ENCODE peak calls at places on chromosomes 3 and 15, in six cellular contexts. A is bronchial epithelial cell, Q is fibroblast of mammary gland, B is AG10803, S is fibroblast of pulmonary artery, O is OCI-LY7. F is an unnamed sample.

GRCh38 chr15:89556413-89557262 is 18.6 kb upstream of the TICRR start:
- DNase-seq in O (peak), B (peak), S (peak), A (peak), Q (peak), F (peak)

GRCh38 chr3:23874359-23875120 is 42.2 kb downstream of the NKIRAS1 start:
- DNase-seq in O (no peak), S (peak), B (peak), Q (peak), A (peak), F (peak)

GRCh38 chr3:52245322-52246263 is at the start of gene PPM1M:
- DNase-seq in B (peak), Q (peak), S (peak), O (no peak), A (no peak), F (peak)

GRCh38 chr3:127320529-127321121 is 32.8 kb upstream of the PRR20G start:
- DNase-seq in Q (no peak), A (no peak), O (no peak), S (peak), B (no peak), F (no peak)

GRCh38 chr3:14523792-14524191 is 16.4 kb downstream of the GRIP2 start:
- DNase-seq in A (no peak), S (no peak), O (no peak), Q (peak), B (peak), F (no peak)

GRCh38 chr3:183800221-183800863 is 25.0 kb downstream of the MAP6D1 start:
- DNase-seq in Q (no peak), B (no peak), S (no peak), A (no peak), O (no peak), F (no peak)

GRCh38 chr15:52667597-52667996 is 11.6 kb downstream of the ATOSA start:
- DNase-seq in Q (no peak), O (no peak), A (peak), S (no peak), B (no peak), F (peak)

GRCh38 chr3:21524113-21524512 is 226.9 kb downstream of the ZNF385D start:
- DNase-seq in A (no peak), S (no peak), Q (peak), O (no peak), B (peak), F (peak)

GRCh38 chr3:24763421-24763820 is 268.8 kb upstream of the THRB start:
- DNase-seq in Q (peak), S (no peak), A (peak), B (peak), O (no peak), F (peak)

GRCh38 chr15:68183886-68184285 is 21.2 kb downstream of the CALML4 start:
- DNase-seq in B (peak), A (peak), S (peak), Q (peak), O (no peak), F (no peak)

GRCh38 chr3:64188810-64189560 is 36.3 kb downstream of the PRICKLE2 start:
- DNase-seq in B (peak), A (peak), Q (peak), O (no peak), S (peak), F (peak)

GRCh38 chr3:189160519-189161309 is 11.1 kb upstream of the TPRG1 start:
- DNase-seq in S (no peak), Q (no peak), A (peak), O (no peak), B (no peak), F (no peak)

GRCh38 chr3:177928156-177928555 is 608.1 kb upstream of the KCNMB2 start:
- DNase-seq in S (peak), A (peak), B (peak), O (no peak), Q (peak), F (peak)

GRCh38 chr15:29067949-29068348 is 182.2 kb downstream of the APBA2 start:
- DNase-seq in B (no peak), S (peak), Q (no peak), O (no peak), A (no peak), F (no peak)

GRCh38 chr3:11826628-11827265 is 19.9 kb downstream of the TAMM41 start:
- DNase-seq in A (no peak), B (peak), O (no peak), Q (peak), S (peak), F (peak)

GRCh38 chr3:152323834-152324233 is 55.1 kb downstream of the MBNL1 start:
- DNase-seq in S (no peak), B (no peak), A (no peak), O (no peak), Q (no peak), F (no peak)

GRCh38 chr3:74479915-74480314 is 134.5 kb downstream of the CNTN3 start:
- DNase-seq in B (no peak), S (no peak), A (no peak), O (no peak), Q (no peak), F (no peak)

GRCh38 chr15:101004500-101004899 is 85.3 kb downstream of the LRRK1 start:
- DNase-seq in S (no peak), B (no peak), Q (no peak), O (no peak), A (no peak), F (no peak)

GRCh38 chr3:45557471-45557870 is 37.1 kb upstream of the LIMD1 start:
- DNase-seq in Q (no peak), A (no peak), S (no peak), B (no peak), O (no peak), F (no peak)

GRCh38 chr3:61181874-61182273 is 69.4 kb downstream of the FHIT start:
- DNase-seq in A (peak), S (peak), Q (peak), O (no peak), B (peak), F (peak)

GRCh38 chr3:134658555-134658954 is 7.7 kb upstream of the KY start:
- DNase-seq in S (no peak), O (no peak), A (no peak), B (no peak), Q (no peak), F (no peak)

GRCh38 chr3:13549513-13550256 is 760 bp downstream of the FBLN2 start:
- DNase-seq in A (no peak), Q (no peak), B (peak), O (no peak), S (no peak), F (no peak)

GRCh38 chr3:131328739-131329138 is 52.8 kb upstream of the NUDT16 start:
- DNase-seq in O (no peak), A (no peak), S (no peak), Q (no peak), B (no peak), F (no peak)

GRCh38 chr3:37103103-37103815 is 71.1 kb downstream of the LRRFIP2 start:
- DNase-seq in B (no peak), Q (no peak), O (no peak), A (no peak), S (no peak), F (no peak)

GRCh38 chr3:3200632-3201212 is 21.2 kb upstream of the CRBN start:
- DNase-seq in Q (peak), O (peak), A (peak), S (peak), B (peak), F (peak)

GRCh38 chr3:169476289-169476688 is 187.2 kb downstream of the MECOM start:
- DNase-seq in Q (no peak), S (no peak), O (no peak), B (no peak), A (no peak), F (no peak)

GRCh38 chr15:88388702-88389101 is 78.5 kb downstream of the MRPL46 start:
- DNase-seq in Q (no peak), A (no peak), O (no peak), B (no peak), S (no peak), F (no peak)

GRCh38 chr3:112818289-112818688 is 28.4 kb downstream of the CD200R1L start:
- DNase-seq in O (no peak), Q (peak), S (no peak), B (peak), A (peak), F (no peak)

GRCh38 chr15:90419738-90420487 is 31.9 kb downstream of the IQGAP1 start:
- DNase-seq in O (no peak), Q (peak), S (peak), B (peak), A (peak), F (peak)

GRCh38 chr3:8712871-8713360 is 20.7 kb upstream of the CAV3 start:
- DNase-seq in A (no peak), S (no peak), O (no peak), Q (no peak), B (peak), F (no peak)

GRCh38 chr3:66442254-66443249 is 58.3 kb downstream of the LRIG1 start:
- DNase-seq in Q (peak), S (peak), A (peak), B (peak), O (no peak), F (peak)

GRCh38 chr3:66797916-66798560 is 200.1 kb upstream of the KBTBD8 start:
- DNase-seq in A (no peak), S (peak), B (peak), O (no peak), Q (peak), F (peak)

GRCh38 chr3:160870327-160870726 is 114.3 kb downstream of the PPM1L start:
- DNase-seq in Q (no peak), B (no peak), S (no peak), O (no peak), A (no peak), F (no peak)

GRCh38 chr3:5136619-5137429 is 14.7 kb downstream of the ARL8B start:
- DNase-seq in B (no peak), A (peak), O (peak), Q (peak), S (peak), F (peak)

GRCh38 chr15:98421419-98422085 is 226.8 kb upstream of the IGF1R start:
- DNase-seq in S (peak), B (peak), O (peak), Q (peak), A (no peak), F (peak)

GRCh38 chr3:172268896-172269295 is 179.4 kb downstream of the GHSR start:
- DNase-seq in O (no peak), A (no peak), B (peak), S (no peak), Q (no peak), F (no peak)

DNA sequence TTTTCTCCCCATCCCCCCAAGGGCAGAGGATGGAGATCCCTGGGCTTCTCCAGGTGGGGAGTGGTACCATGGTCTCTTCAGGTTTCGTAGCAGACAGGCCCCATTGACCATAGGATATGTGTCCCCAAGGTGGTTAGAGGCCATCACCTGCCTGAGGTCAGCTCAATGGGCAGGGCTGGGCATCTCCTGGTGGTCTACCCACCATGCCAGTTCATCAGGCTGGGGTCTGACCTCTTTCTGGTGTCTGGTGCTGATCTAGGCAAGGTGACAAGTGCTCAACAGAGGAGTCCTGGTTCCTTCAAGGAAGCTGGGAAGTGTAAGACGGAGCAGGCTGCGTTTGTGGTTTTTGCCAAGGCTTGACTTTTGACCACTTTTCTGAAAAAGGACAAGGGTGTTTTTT is 71.4 kb downstream of the SMAD3 start:
- DNase-seq in Q (no peak), A (no peak), B (no peak), S (no peak), O (no peak), F (no peak)
- H3K4me3 ChIP-seq in Q (no peak), A (no peak), B (no peak), S (no peak), O (no peak), F (no peak)

DNA sequence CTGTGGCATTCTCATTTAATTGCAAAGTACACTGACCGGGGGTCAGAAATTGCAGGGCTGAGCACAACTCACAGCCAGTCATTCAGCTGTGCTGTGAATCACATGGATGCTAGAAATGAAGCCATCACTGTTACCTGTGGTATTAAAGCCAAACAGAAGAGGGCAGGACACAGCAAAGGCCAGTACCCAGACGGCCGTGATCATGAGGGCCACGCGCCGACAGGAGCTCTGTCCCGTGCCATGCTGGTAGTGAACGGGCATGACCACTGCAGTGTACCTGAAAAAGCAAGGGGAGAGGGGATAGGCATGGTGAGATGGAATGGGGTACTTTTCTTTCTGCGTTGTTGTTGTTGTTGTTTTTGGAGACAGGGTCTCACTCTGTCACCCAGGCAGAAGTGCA is 31.6 kb downstream of the DRD3 start:
- DNase-seq in A (no peak), Q (no peak), S (no peak), O (no peak), B (no peak), F (no peak)
- TF ChIP-seq CTCF in A (no peak), Q (no peak), S (no peak), O (no peak), B (no peak), F (no peak)

GRCh38 chr15:45185069-45185779 is 2.5 kb downstream of the SHF start:
- DNase-seq in A (no peak), B (no peak), S (no peak), Q (no peak), O (no peak), F (no peak)

GRCh38 chr15:45187894-45188830 is at the start of gene SHF:
- DNase-seq in B (peak), S (peak), O (peak), Q (no peak), A (no peak), F (peak)

GRCh38 chr15:45187578-45187893 is 230 bp downstream of the SHF start:
- DNase-seq in Q (no peak), A (no peak), O (no peak), B (no peak), S (no peak), F (no peak)

GRCh38 chr15:45185903-45186770 is 1.6 kb downstream of the SHF start:
- DNase-seq in S (no peak), A (no peak), Q (no peak), O (no peak), B (peak), F (no peak)

DNA sequence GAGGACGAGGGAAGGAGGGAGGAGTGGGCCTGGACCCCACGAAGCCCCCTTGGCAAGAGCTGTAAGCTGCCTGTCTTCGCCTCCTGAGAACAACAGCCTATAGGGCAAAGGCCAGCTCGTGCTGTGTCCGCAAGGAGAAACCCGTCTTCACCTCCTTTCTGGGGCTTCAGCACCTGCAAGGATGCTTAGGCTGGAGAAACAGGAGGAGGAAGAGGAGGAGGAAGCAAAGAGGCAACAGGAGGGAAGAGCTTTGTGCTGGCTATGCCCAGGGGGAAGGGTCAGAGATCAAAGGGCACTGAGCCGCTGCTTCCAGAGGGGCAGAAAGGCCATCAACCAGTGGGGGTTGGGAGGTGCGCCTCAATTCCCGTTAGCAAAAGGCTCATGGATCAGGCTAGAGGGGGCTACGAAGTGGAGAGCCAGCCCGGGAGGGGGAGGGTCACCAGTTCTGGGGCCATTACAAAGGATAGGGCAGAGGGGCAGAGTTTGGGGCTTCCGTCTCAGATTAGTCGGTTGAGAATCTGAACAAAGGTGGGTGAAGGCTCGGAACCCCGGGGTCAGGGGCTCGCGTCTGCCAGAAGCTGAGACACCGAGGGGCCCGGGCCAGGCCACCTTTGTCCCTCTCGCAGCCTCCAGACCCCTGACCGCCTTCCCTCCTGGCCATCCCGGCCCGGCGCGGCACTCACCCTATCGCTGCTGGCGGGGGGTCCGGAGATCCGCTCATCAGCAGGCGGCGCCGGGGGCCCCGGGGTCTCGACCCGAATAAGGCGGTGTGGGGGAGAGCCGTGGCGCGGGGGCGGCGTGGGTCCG is 792 bp downstream of the SHF start:
- DNase-seq in O (no peak), Q (no peak), S (no peak), B (no peak), A (no peak), F (no peak)
- H3K4me3 ChIP-seq in O (peak), Q (peak), S (peak), B (peak), A (no peak), F (peak)

DNA sequence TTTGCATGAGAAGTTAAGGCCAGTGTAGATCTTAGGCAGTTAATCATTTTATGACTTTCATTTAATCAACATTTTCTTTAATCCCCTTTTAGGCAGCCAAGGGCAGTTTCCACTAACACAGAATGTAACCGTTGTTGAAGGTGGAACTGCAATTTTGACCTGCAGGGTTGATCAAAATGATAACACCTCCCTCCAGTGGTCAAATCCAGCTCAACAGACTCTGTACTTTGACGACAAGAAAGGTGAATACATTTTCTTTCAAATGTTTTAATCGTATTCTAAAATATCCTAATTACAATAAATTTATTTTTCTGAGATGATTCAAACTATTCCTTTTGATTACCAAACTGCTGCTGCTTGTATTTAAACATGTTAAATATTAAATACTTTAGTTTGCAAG is 843.2 kb downstream of the CADM2 start:
- DNase-seq in S (peak), A (peak), B (no peak), O (peak), Q (no peak), F (no peak)
- TF ChIP-seq CTCF in S (no peak), A (peak), B (no peak), O (peak), Q (no peak), F (peak)

GRCh38 chr3:124885466-124886167 is 1.5 kb downstream of the ITGB5 start:
- DNase-seq in A (peak), O (no peak), S (peak), B (peak), Q (peak), F (peak)
- H3K4me3 ChIP-seq in A (peak), O (no peak), S (peak), B (peak), Q (peak), F (peak)

DNA sequence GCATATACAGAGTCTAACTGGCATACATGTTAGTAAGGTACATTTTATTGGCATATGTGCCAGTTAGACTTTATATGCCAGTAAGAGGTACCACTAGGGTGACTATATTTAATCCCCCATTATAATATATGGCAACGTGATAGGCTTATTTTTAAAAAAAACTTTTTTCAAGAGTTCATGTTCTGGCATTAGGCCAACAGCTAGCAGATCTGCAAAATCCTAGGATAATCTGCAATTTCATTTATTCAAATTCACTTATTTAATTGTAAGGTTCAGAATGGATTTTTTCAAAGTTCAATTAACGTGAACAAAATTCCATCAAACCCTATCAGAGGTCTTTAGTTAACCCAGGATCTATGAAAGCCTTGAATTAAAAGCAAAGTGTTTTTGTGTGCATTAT is 31.9 kb downstream of the NIT2 start:
- DNase-seq in B (no peak), S (no peak), A (no peak), Q (no peak), O (no peak), F (no peak)
- TF ChIP-seq CTCF in B (no peak), S (no peak), A (no peak), Q (no peak), O (no peak), F (no peak)

F was measured in astrocyte of the spinal cord.